ENCODE peak calls at places on chromosome 2, in ten cellular contexts. J, E, W, N, X, G, H, P, A and R are unnamed samples.

GRCh38 chr2:109209941-109210340 is 80.9 kb downstream of the SH3RF3 start:
- DNase-seq in P (no peak), X (no peak), A (no peak), E (no peak), W (no peak), J (no peak), G (no peak), N (no peak), H (no peak), R (no peak)

GRCh38 chr2:207046642-207047213 is 107.4 kb downstream of the CPO start:
- DNase-seq in E (no peak), P (no peak), A (no peak), H (no peak), G (no peak), W (no peak), N (no peak), X (peak), J (no peak), R (peak)

GRCh38 chr2:150424361-150424760 is 63.1 kb downstream of the RND3 start:
- DNase-seq in A (no peak), J (no peak), X (no peak), P (no peak), E (no peak), W (no peak), H (no peak), N (no peak), G (no peak), R (no peak)

GRCh38 chr2:45332567-45332966 is 278.5 kb downstream of the SRBD1 start:
- DNase-seq in P (no peak), A (no peak), X (no peak), H (no peak), G (no peak), W (no peak), J (no peak), E (no peak), N (no peak), R (no peak)

GRCh38 chr2:890791-891190 is 59.9 kb upstream of the SNTG2 start:
- DNase-seq in A (no peak), P (no peak), J (no peak), G (no peak), W (no peak), E (no peak), N (no peak), X (no peak), H (no peak), R (no peak)

GRCh38 chr2:234978466-234979203 is 26.8 kb downstream of the SH3BP4 start:
- DNase-seq in P (peak), N (no peak), G (peak), E (peak), H (peak), J (peak), A (peak), W (no peak), X (peak), R (peak)

GRCh38 chr2:155250800-155251199 is 552.3 kb downstream of the KCNJ3 start:
- DNase-seq in W (peak), A (peak), N (no peak), H (no peak), P (no peak), G (no peak), E (no peak), X (peak), J (peak), R (peak)

GRCh38 chr2:176160251-176161040 is 3.3 kb downstream of the HOXD3 start:
- DNase-seq in P (no peak), X (no peak), N (no peak), W (peak), J (no peak), A (no peak), G (no peak), H (no peak), E (no peak), R (no peak)

GRCh38 chr2:196677404-196677803 is 37.9 kb downstream of the CCDC150 start:
- DNase-seq in H (peak), A (peak), J (no peak), E (no peak), X (no peak), P (peak), N (no peak), W (no peak), G (no peak), R (no peak)

GRCh38 chr2:46719499-46719898 is 196.1 kb downstream of the MCFD2 start:
- DNase-seq in X (no peak), W (no peak), H (peak), N (no peak), A (peak), G (no peak), J (no peak), E (no peak), P (peak), R (no peak)

GRCh38 chr2:84613082-84613481 is 96.8 kb downstream of the DNAH6 start:
- DNase-seq in X (no peak), P (no peak), N (no peak), E (peak), A (no peak), G (no peak), W (peak), H (no peak), J (no peak), R (no peak)

GRCh38 chr2:153873062-153874048 is 1.6 kb downstream of the GALNT13 start:
- DNase-seq in H (no peak), J (no peak), W (peak), G (no peak), N (peak), X (peak), E (no peak), A (no peak), P (no peak), R (peak)

GRCh38 chr2:42874838-42875801 is 82.7 kb upstream of the HAAO start:
- DNase-seq in H (no peak), A (no peak), P (no peak), N (no peak), J (no peak), E (no peak), X (no peak), W (peak), G (peak), R (no peak)

GRCh38 chr2:127681288-127681771 is 6.0 kb upstream of the LIMS2 start:
- DNase-seq in X (no peak), J (no peak), N (no peak), E (no peak), A (no peak), P (no peak), H (no peak), G (no peak), W (peak), R (no peak)

GRCh38 chr2:219045937-219046550 is 4.7 kb upstream of the CFAP65 start:
- DNase-seq in H (peak), A (peak), G (no peak), W (peak), N (no peak), X (no peak), J (no peak), P (peak), E (no peak), R (no peak)

GRCh38 chr2:47221039-47221438 is 65.9 kb upstream of the STPG4 start:
- DNase-seq in P (peak), N (no peak), A (peak), W (no peak), X (no peak), H (peak), E (no peak), J (peak), G (no peak), R (no peak)

GRCh38 chr2:85768713-85769112 is 14.9 kb downstream of the ATOH8 start:
- DNase-seq in X (peak), A (no peak), J (no peak), H (peak), N (no peak), E (no peak), W (peak), G (peak), P (no peak), R (no peak)

GRCh38 chr2:241867776-241868420 is 1.6 kb upstream of the RTP5 start:
- DNase-seq in H (no peak), J (no peak), X (no peak), W (no peak), N (no peak), G (peak), A (no peak), P (no peak), E (no peak), R (no peak)

GRCh38 chr2:238294393-238295143 is 6.2 kb upstream of the PER2 start:
- DNase-seq in W (no peak), G (peak), X (no peak), A (no peak), P (no peak), J (no peak), N (no peak), E (no peak), H (no peak), R (no peak)

GRCh38 chr2:109322111-109322510 is 193.1 kb downstream of the SH3RF3 start:
- DNase-seq in E (peak), W (no peak), G (peak), H (peak), N (peak), A (no peak), J (no peak), X (no peak), P (peak), R (no peak)

GRCh38 chr2:236166157-236166780 is 1.9 kb downstream of the GBX2 start:
- DNase-seq in W (peak), X (no peak), A (no peak), N (no peak), G (no peak), E (no peak), J (peak), H (no peak), P (no peak), R (no peak)

GRCh38 chr2:55961318-55961911 is 37.8 kb upstream of the EFEMP1 start:
- DNase-seq in X (peak), E (no peak), J (no peak), W (peak), A (peak), P (peak), H (peak), G (no peak), N (no peak), R (peak)

GRCh38 chr2:12809526-12809925 is 92.8 kb downstream of the TRIB2 start:
- DNase-seq in P (no peak), N (no peak), G (no peak), W (no peak), A (no peak), H (no peak), J (no peak), X (no peak), E (no peak), R (no peak)